ENCODE peak calls at places on chromosomes 7 and 10, in six cellular contexts. I is renal cortical epithelial cell, X is stomach, O is fibroblast of lung, U is upper lobe of right lung, T is AG08395. R is an unnamed sample.

GRCh38 chr7:73840715-73841379 is 1.5 kb downstream of the METTL27 start:
- DNase-seq in T (no peak), I (no peak), O (no peak), X (no peak), U (no peak), R (no peak)

GRCh38 chr10:114664127-114664526 is 6.1 kb upstream of the ABLIM1 start:
- DNase-seq in X (no peak), U (no peak), I (no peak), O (no peak), T (no peak), R (no peak)

GRCh38 chr10:116082211-116082610 is 190.8 kb downstream of the GFRA1 start:
- DNase-seq in O (peak; percentile 45), T (no peak), I (peak; percentile 70), U (no peak), X (no peak), R (no peak)

GRCh38 chr10:89301721-89302445 is at the start of gene IFIT2:
- DNase-seq in X (peak; percentile 39), U (no peak), I (peak; percentile 88), T (peak; percentile 74), O (peak; percentile 77), R (peak; percentile 51)

GRCh38 chr7:30180718-30181117 is 45.9 kb downstream of the MTURN start:
- DNase-seq in X (no peak), I (no peak), T (no peak), O (no peak), U (no peak), R (no peak)

GRCh38 chr10:86246279-86246940 is 120.2 kb downstream of the GRID1 start:
- DNase-seq in X (no peak), U (no peak), I (no peak), T (no peak), O (no peak), R (no peak)

GRCh38 chr10:24723386-24723787 is 300 bp downstream of the ARHGAP21 start:
- DNase-seq in U (no peak), O (peak; percentile 42), X (peak; percentile 41), I (no peak), T (peak; percentile 26), R (peak; percentile 35)

GRCh38 chr10:103451871-103452713 is at the start of gene CALHM2:
- DNase-seq in T (peak; percentile 81), I (peak; percentile 2), O (peak; percentile 52), U (peak; percentile 82), X (peak; percentile 56), R (no peak)

GRCh38 chr7:80548790-80549530 is 37.1 kb upstream of the GNAT3 start:
- DNase-seq in X (no peak), U (no peak), I (peak; percentile 29), T (peak; percentile 4), O (peak; percentile 20), R (no peak)

GRCh38 chr10:10131984-10132383 is 885.7 kb upstream of the CELF2 start:
- DNase-seq in T (no peak), X (no peak), O (peak; percentile 3), U (no peak), I (no peak), R (no peak)

GRCh38 chr7:1219516-1219915 is 13.2 kb upstream of the UNCX start:
- DNase-seq in T (no peak), I (no peak), U (no peak), O (no peak), X (no peak), R (no peak)

GRCh38 chr10:105843786-105844560 is 1202.9 kb downstream of the SORCS3 start:
- DNase-seq in T (no peak), O (no peak), U (no peak), I (no peak), X (no peak), R (no peak)

GRCh38 chr10:122515022-122515424 is 45.5 kb upstream of the DMBT1 start:
- DNase-seq in I (no peak), U (no peak), T (no peak), O (peak; percentile 67), X (no peak), R (no peak)

GRCh38 chr7:80044796-80045195 is 89.8 kb upstream of the GNAI1 start:
- DNase-seq in O (no peak), T (no peak), I (no peak), U (no peak), X (no peak), R (no peak)

GRCh38 chr10:1420663-1421362 is 316.5 kb downstream of the ADARB2 start:
- DNase-seq in O (no peak), I (peak; percentile 15), U (peak; percentile 82), T (no peak), X (peak; percentile 81), R (peak; percentile 25)

GRCh38 chr7:14688208-14688607 is 214.3 kb downstream of the DGKB start:
- DNase-seq in U (no peak), I (no peak), O (no peak), X (no peak), T (no peak), R (no peak)

GRCh38 chr10:5395168-5395567 is 9.5 kb downstream of the TUBAL3 start:
- DNase-seq in X (no peak), T (no peak), O (no peak), I (no peak), U (no peak), R (no peak)

GRCh38 chr10:14184841-14185500 is 145.8 kb downstream of the FRMD4A start:
- DNase-seq in U (no peak), O (peak; percentile 24), T (no peak), I (no peak), X (no peak), R (no peak)

GRCh38 chr7:47407821-47408674 is 173.9 kb downstream of the TNS3 start:
- DNase-seq in X (peak; percentile 38), O (peak; percentile 21), T (no peak), I (no peak), U (no peak), R (no peak)

GRCh38 chr10:89392974-89393373 is 551 bp downstream of the IFIT1 start:
- DNase-seq in T (peak; percentile 68), U (no peak), X (no peak), I (peak; percentile 94), O (peak; percentile 88), R (no peak)

GRCh38 chr7:7434379-7434778 is 101.3 kb downstream of the COL28A1 start:
- DNase-seq in O (no peak), X (no peak), I (no peak), T (no peak), U (no peak), R (no peak)

GRCh38 chr7:141999219-141999618 is 3.5 kb downstream of the MGAM start:
- DNase-seq in U (no peak), T (no peak), O (no peak), I (no peak), X (no peak), R (no peak)

GRCh38 chr10:126964190-126964589 is 59.0 kb downstream of the DOCK1 start:
- DNase-seq in X (no peak), I (no peak), U (no peak), T (no peak), O (no peak), R (no peak)

GRCh38 chr7:22866965-22867364 is 44.3 kb upstream of the TOMM7 start:
- DNase-seq in U (no peak), T (peak; percentile 74), I (no peak), O (peak; percentile 65), X (no peak), R (no peak)

GRCh38 chr10:116490028-116490662 is 55.6 kb upstream of the PNLIP start:
- DNase-seq in X (no peak), U (no peak), I (peak; percentile 31), O (peak; percentile 8), T (peak; percentile 44), R (peak; percentile 41)

GRCh38 chr10:95325863-95326262 is 35.1 kb upstream of the PDLIM1 start:
- DNase-seq in I (no peak), T (no peak), X (peak; percentile 60), O (no peak), U (no peak), R (no peak)

GRCh38 chr7:128211626-128212025 is 29.5 kb upstream of the LEP start:
- DNase-seq in X (no peak), T (no peak), O (no peak), I (no peak), U (no peak), R (no peak)

GRCh38 chr10:101903827-101904520 is 60.4 kb upstream of the KCNIP2 start:
- DNase-seq in X (no peak), I (no peak), U (no peak), O (no peak), T (no peak), R (no peak)

GRCh38 chr7:112207765-112208164 is 1.3 kb downstream of the ZNF277 start:
- DNase-seq in X (no peak), T (no peak), I (no peak), U (no peak), O (no peak), R (no peak)